ENCODE peak calls at places on chromosome 21, in seven cellular contexts. Y is BE2C; S is CD8-positive, alpha-beta T cell; J is B cell; K is gastrocnemius medialis; X is AG09319; Z is cardiac fibroblast. O is an unnamed sample.

GRCh38 chr21:28893687-28894086 is 99.0 kb downstream of the LTN1 start:
- DNase-seq in X (no peak), Z (no peak), S (no peak), K (no peak), J (no peak), Y (no peak), O (no peak)

GRCh38 chr21:34553199-34553952 is 41.4 kb upstream of the KCNE1 start:
- DNase-seq in J (no peak), Y (no peak), X (peak), Z (peak), K (no peak), S (no peak), O (no peak)

GRCh38 chr21:33026878-33027400 is 1.2 kb downstream of the OLIG2 start:
- DNase-seq in K (no peak), J (no peak), S (no peak), Z (peak), Y (no peak), X (no peak), O (no peak)

GRCh38 chr21:19130379-19131028 is 726.9 kb upstream of the TMPRSS15 start:
- DNase-seq in K (no peak), Z (no peak), X (no peak), Y (no peak), S (no peak), J (no peak), O (no peak)

GRCh38 chr21:31874817-31875216 is 2.0 kb downstream of the HUNK start:
- DNase-seq in S (no peak), K (no peak), Z (no peak), Y (no peak), X (no peak), J (no peak), O (no peak)

GRCh38 chr21:14762734-14763694 is 216.9 kb upstream of the SAMSN1 start:
- DNase-seq in X (no peak), Z (no peak), J (peak), K (no peak), Y (no peak), S (no peak), O (no peak)

GRCh38 chr21:39182484-39183271 is 573 bp downstream of the PSMG1 start:
- DNase-seq in X (no peak), S (peak), K (no peak), Y (no peak), Z (peak), J (no peak), O (no peak)

GRCh38 chr21:17793675-17794123 is 25.5 kb downstream of the C21orf91 start:
- DNase-seq in J (no peak), K (no peak), Y (peak), S (no peak), Z (peak), X (peak), O (no peak)

GRCh38 chr21:22881131-22881530 is 1882.9 kb downstream of the NCAM2 start:
- DNase-seq in S (no peak), J (no peak), Y (no peak), K (no peak), Z (no peak), X (no peak), O (no peak)

GRCh38 chr21:14541840-14542495 is 4.1 kb downstream of the SAMSN1 start:
- DNase-seq in J (no peak), X (no peak), S (no peak), K (no peak), Z (peak), Y (no peak), O (no peak)

GRCh38 chr21:34999397-34999941 is 49.6 kb downstream of the RUNX1 start:
- DNase-seq in J (no peak), K (no peak), S (no peak), Z (no peak), X (no peak), Y (no peak), O (no peak)

GRCh38 chr21:18070392-18070791 is 174.2 kb upstream of the CHODL start:
- DNase-seq in X (no peak), S (no peak), J (no peak), K (no peak), Z (no peak), Y (no peak), O (no peak)

GRCh38 chr21:17139696-17140095 is 373.1 kb upstream of the CXADR start:
- DNase-seq in Y (no peak), K (no peak), J (no peak), Z (peak), X (no peak), S (no peak), O (no peak)

GRCh38 chr21:14864211-14865021 is 200.4 kb downstream of the NRIP1 start:
- DNase-seq in K (peak), Z (peak), Y (peak), X (no peak), J (no peak), S (no peak), O (peak)

GRCh38 chr21:35231115-35231514 is 182.0 kb upstream of the RUNX1 start:
- DNase-seq in X (no peak), S (no peak), Y (no peak), Z (no peak), J (no peak), K (no peak), O (no peak)

GRCh38 chr21:41016472-41016871 is 151.5 kb upstream of the BACE2 start:
- DNase-seq in S (no peak), X (no peak), Z (no peak), J (no peak), K (no peak), Y (no peak), O (no peak)

GRCh38 chr21:17829472-17829871 is 10.3 kb upstream of the C21orf91 start:
- DNase-seq in Z (peak), J (no peak), K (no peak), S (no peak), Y (no peak), X (no peak), O (no peak)

GRCh38 chr21:35217504-35218060 is 168.5 kb upstream of the RUNX1 start:
- DNase-seq in Z (peak), K (no peak), J (no peak), X (no peak), S (no peak), Y (no peak), O (peak)

GRCh38 chr21:34598931-34599400 is 15.9 kb downstream of the RCAN1 start:
- DNase-seq in K (no peak), S (no peak), Z (peak), Y (no peak), J (no peak), X (no peak), O (no peak)

GRCh38 chr21:31347435-31348032 is 3.5 kb upstream of the TIAM1 start:
- DNase-seq in S (no peak), J (no peak), Y (peak), Z (peak), X (no peak), K (no peak), O (no peak)

GRCh38 chr21:31580866-31581276 is 78.6 kb upstream of the SOD1 start:
- DNase-seq in Z (peak), X (peak), S (peak), Y (peak), J (peak), K (peak), O (peak)

GRCh38 chr21:38438476-38438893 is 59.8 kb downstream of the ERG start:
- DNase-seq in Y (no peak), S (no peak), K (no peak), X (no peak), Z (peak), J (no peak), O (peak)

GRCh38 chr21:35886887-35887286 is 173.4 kb downstream of the SETD4 start:
- DNase-seq in Z (no peak), K (no peak), Y (peak), S (no peak), X (no peak), J (no peak), O (no peak)

GRCh38 chr21:36980280-36981048 is 14.0 kb upstream of the HLCS start:
- DNase-seq in S (no peak), Y (peak), K (peak), X (no peak), Z (peak), J (no peak), O (peak)

GRCh38 chr21:40717008-40717407 is 129.9 kb downstream of the DSCAM start:
- DNase-seq in X (no peak), Y (no peak), K (no peak), S (no peak), J (no peak), Z (no peak), O (no peak)

GRCh38 chr21:35475768-35476167 is 426.7 kb upstream of the RUNX1 start:
- DNase-seq in Z (peak), X (peak), K (no peak), J (no peak), S (no peak), Y (no peak), O (no peak)

GRCh38 chr21:35195232-35195631 is 146.1 kb upstream of the RUNX1 start:
- DNase-seq in J (no peak), Y (no peak), S (no peak), Z (peak), X (no peak), K (no peak), O (no peak)

GRCh38 chr21:21734088-21734487 is 735.9 kb downstream of the NCAM2 start:
- DNase-seq in Z (no peak), J (no peak), X (no peak), Y (no peak), S (no peak), K (no peak), O (no peak)

GRCh38 chr21:34029724-34030528 is 43.5 kb upstream of the MRPS6 start:
- DNase-seq in J (peak), X (peak), K (peak), S (no peak), Z (peak), Y (peak), O (peak)

GRCh38 chr21:32545948-32546441 is 39.3 kb downstream of the TCP10L start:
- DNase-seq in Z (peak), Y (no peak), J (no peak), K (no peak), X (no peak), S (no peak), O (no peak)

GRCh38 chr21:32316363-32317215 is 17.9 kb downstream of the MRAP start:
- DNase-seq in S (no peak), K (no peak), Z (no peak), X (no peak), J (no peak), Y (no peak), O (no peak)

GRCh38 chr21:29230541-29231275 is 68.0 kb upstream of the BACH1 start:
- DNase-seq in J (no peak), Z (no peak), S (no peak), X (no peak), Y (no peak), K (no peak), O (no peak)

GRCh38 chr21:36330904-36331303 is 10.9 kb downstream of the MORC3 start:
- DNase-seq in S (peak), X (no peak), Y (peak), J (peak), Z (peak), K (no peak), O (no peak)

GRCh38 chr21:37164742-37165141 is 91.7 kb downstream of the TTC3 start:
- DNase-seq in S (no peak), K (no peak), J (no peak), Z (no peak), X (no peak), Y (no peak), O (no peak)

GRCh38 chr21:42622284-42622683 is 31.1 kb upstream of the PDE9A start:
- DNase-seq in K (no peak), J (no peak), X (no peak), Y (no peak), S (no peak), Z (no peak), O (no peak)
- TF ChIP-seq CTCF in K (no peak), J (no peak), X (no peak), Y (no peak), S (no peak), Z (no peak), O (no peak)

GRCh38 chr21:46325073-46325912 is 1.3 kb downstream of the PCNT start:
- DNase-seq in Z (peak), K (peak), J (no peak), Y (peak), S (peak), X (no peak), O (peak)

GRCh38 chr21:46323710-46324389 is at the start of the genes C21orf58 and PCNT:
- DNase-seq in X (peak), J (peak), S (peak), Z (peak), Y (peak), K (peak), O (peak)

GRCh38 chr21:46323227-46323709 is 402 bp downstream of the C21orf58 start:
- DNase-seq in Z (peak), X (no peak), Y (no peak), K (no peak), S (no peak), J (peak), O (no peak)

GRCh38 chr21:46326110-46326703 is 2.3 kb downstream of the PCNT start:
- DNase-seq in Y (no peak), J (no peak), K (no peak), S (no peak), X (no peak), Z (no peak), O (no peak)

DNA sequence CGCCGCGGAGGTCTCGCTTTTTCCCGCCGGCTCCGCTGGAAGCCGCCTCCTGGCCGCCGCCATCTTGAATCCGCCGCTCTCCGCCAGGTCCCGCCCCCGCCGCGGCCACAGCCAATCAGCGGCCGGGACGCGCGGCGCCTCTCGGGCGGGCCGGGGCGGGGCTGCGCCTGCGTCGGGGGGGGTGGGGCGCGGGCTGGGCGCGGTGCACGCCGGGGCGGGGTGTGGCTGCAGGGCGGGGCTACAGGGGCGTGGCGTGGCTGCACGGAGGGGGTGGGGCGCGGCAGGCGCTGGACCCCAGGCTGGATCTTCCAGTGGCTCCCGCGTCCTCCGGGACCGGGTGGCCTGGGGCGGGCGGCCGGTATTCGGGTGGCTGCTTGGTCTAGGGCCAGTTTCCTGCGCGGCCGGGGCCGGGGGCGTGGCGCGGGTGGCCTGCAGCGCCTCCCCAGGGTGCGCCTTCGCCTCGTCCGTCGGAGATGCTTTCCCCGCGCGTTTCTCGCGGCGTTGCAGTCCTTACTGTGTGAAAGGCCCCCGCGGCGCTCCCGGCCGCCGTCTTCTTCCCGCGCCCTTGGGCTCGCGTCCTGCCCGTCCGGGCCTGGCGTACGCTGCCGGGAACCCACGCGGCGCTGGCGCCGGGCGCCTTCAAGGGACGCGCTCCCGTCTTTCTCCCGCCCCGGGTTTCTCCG is 575 bp downstream of the PCNT start:
- DNase-seq in S (peak), X (peak), J (peak), Z (peak), K (peak), Y (peak), O (peak)
- TF ChIP-seq CTCF in S (no peak), X (peak), J (peak), Z (no peak), K (no peak), Y (no peak), O (no peak)

GRCh38 chr21:43624343-43624742 is 34.9 kb downstream of the HSF2BP start:
- DNase-seq in K (no peak), S (no peak), J (no peak), X (no peak), Y (no peak), Z (no peak), O (no peak)
- TF ChIP-seq CTCF in K (no peak), S (no peak), J (no peak), X (no peak), Y (no peak), Z (no peak), O (no peak)

GRCh38 chr21:25342811-25343210 is 264.5 kb downstream of the MRPL39 start:
- DNase-seq in Z (peak), Y (no peak), S (no peak), K (no peak), J (no peak), X (no peak), O (no peak)
- TF ChIP-seq CTCF in Z (peak), Y (no peak), S (no peak), K (no peak), J (no peak), X (no peak), O (no peak)

DNA sequence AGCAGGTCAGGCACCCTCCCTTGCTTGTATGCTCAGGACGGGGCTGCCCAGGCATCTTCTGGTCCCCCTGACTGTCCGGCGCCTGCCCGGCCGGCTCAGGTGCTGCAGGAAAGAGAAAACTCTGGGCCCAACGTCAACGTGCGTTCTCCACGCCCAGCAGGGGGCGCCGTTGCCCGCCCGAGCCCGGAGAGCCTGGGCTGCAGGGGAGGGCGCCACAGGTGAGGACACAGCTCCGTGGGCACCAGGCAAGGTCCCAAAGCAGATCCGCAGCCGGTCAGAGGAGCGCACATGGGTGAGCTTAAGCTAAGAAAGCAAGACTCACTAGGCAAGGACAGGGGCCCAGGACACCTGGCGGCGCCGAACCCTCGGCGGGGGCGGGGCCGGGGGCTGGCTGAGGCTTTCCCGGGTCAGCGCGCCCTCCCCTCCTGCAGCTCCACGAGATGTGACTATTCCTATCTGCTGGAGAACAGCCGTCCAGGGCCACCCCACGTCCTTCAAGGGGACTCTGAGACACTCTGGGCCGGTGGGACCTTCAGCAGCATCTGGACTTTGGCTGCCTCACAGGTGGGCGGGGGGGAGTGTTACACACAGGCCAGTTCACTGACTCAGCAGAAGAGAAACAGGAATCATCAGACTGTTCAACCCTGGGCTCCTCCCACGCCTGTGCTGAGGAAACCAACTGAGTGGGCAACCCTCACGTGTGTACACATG is 29.3 kb downstream of the KRTAP10-1 start:
- DNase-seq in J (peak), Z (peak), Y (peak), S (peak), K (no peak), X (no peak), O (peak)
- TF ChIP-seq CTCF in J (peak), Z (peak), Y (peak), S (peak), K (peak), X (peak), O (peak)